ENCODE peak calls at places on chromosomes 1 and 21, in ten cellular contexts. J, K, S, Z, T, P, L, N, W and M are unnamed samples.

GRCh38 chr1:48223372-48224081 is 1.0 kb downstream of the SLC5A9 start:
- DNase-seq in P (no peak), L (no peak), K (no peak), Z (no peak), W (no peak), N (no peak), T (no peak), S (no peak), J (no peak), M (no peak)

GRCh38 chr1:221381858-221382623 is 359.8 kb downstream of the DUSP10 start:
- DNase-seq in N (no peak), L (no peak), S (no peak), P (no peak), J (no peak), T (no peak), K (peak; percentile 12), W (no peak), Z (no peak), M (no peak)

GRCh38 chr1:160191756-160192155 is 1.4 kb downstream of the CASQ1 start:
- DNase-seq in Z (no peak), J (no peak), L (no peak), P (no peak), T (no peak), S (no peak), W (no peak), K (no peak), N (no peak), M (no peak)

GRCh38 chr1:114510235-114511047 is 562 bp downstream of the TRIM33 start:
- DNase-seq in Z (peak; percentile 19), L (peak; percentile 63), K (peak; percentile 26), W (peak; percentile 84), N (no peak), S (peak; percentile 36), P (peak; percentile 37), J (no peak), T (peak; percentile 37), M (no peak)

GRCh38 chr21:46100020-46100419 is 2.1 kb downstream of the COL6A2 start:
- DNase-seq in P (no peak), Z (no peak), S (no peak), J (no peak), K (no peak), N (no peak), T (no peak), W (no peak), L (no peak), M (no peak)

GRCh38 chr1:172117800-172118199 is 276.5 kb downstream of the DNM3 start:
- DNase-seq in J (no peak), Z (no peak), S (no peak), T (no peak), W (no peak), P (no peak), K (no peak), L (no peak), N (peak; percentile 71), M (peak; percentile 44)

GRCh38 chr21:45364464-45365185 is 40.3 kb upstream of the COL18A1 start:
- DNase-seq in Z (peak; percentile 87), W (no peak), K (peak; percentile 91), J (no peak), P (no peak), N (peak; percentile 91), T (peak; percentile 68), S (no peak), L (peak; percentile 63), M (no peak)

GRCh38 chr1:64059556-64059955 is 143.9 kb upstream of the UBE2U start:
- DNase-seq in Z (no peak), L (no peak), P (no peak), N (no peak), J (no peak), T (no peak), K (no peak), W (no peak), S (no peak), M (no peak)

GRCh38 chr1:7470904-7471638 is 300.0 kb upstream of the VAMP3 start:
- DNase-seq in P (no peak), J (no peak), L (peak; percentile 72), T (peak; percentile 75), K (peak; percentile 97), S (no peak), W (no peak), N (peak; percentile 97), Z (peak; percentile 90), M (peak; percentile 87)

GRCh38 chr1:109914587-109915240 is 4.1 kb downstream of the CSF1 start:
- DNase-seq in J (no peak), L (peak; percentile 83), W (no peak), P (no peak), Z (no peak), T (no peak), K (peak; percentile 88), S (no peak), N (no peak), M (no peak)

GRCh38 chr1:108556079-108556478 is 3.8 kb upstream of the EEIG2 start:
- DNase-seq in Z (no peak), K (no peak), T (no peak), J (no peak), N (no peak), L (no peak), S (no peak), W (no peak), P (no peak), M (no peak)

GRCh38 chr1:99978218-99978617 is 8.4 kb downstream of the SLC35A3 start:
- DNase-seq in W (no peak), J (no peak), P (no peak), T (no peak), K (no peak), L (no peak), Z (no peak), N (no peak), S (no peak), M (no peak)

GRCh38 chr1:72804541-72804940 is 522.2 kb upstream of the NEGR1 start:
- DNase-seq in T (no peak), W (no peak), K (no peak), P (no peak), S (no peak), N (no peak), Z (no peak), J (no peak), L (no peak), M (no peak)

GRCh38 chr1:212226467-212226866 is 58.7 kb upstream of the PPP2R5A start:
- DNase-seq in N (no peak), J (no peak), P (no peak), L (no peak), S (no peak), K (no peak), Z (no peak), T (no peak), W (no peak), M (no peak)

GRCh38 chr1:7006996-7007871 is 222.0 kb downstream of the CAMTA1 start:
- DNase-seq in K (no peak), S (no peak), N (no peak), P (no peak), W (no peak), T (no peak), L (no peak), J (no peak), Z (no peak), M (no peak)

GRCh38 chr1:24266398-24266941 is 52.7 kb upstream of the GRHL3 start:
- DNase-seq in J (no peak), S (no peak), Z (peak; percentile 99), W (no peak), P (no peak), K (peak; percentile 82), L (peak; percentile 63), T (no peak), N (peak; percentile 94), M (peak; percentile 97)